ENCODE peak calls at places on chromosomes 6 and 20, in five cellular contexts. S is IMR-90, Z is neuronal stem cell, H is H1, N is H9. B is an unnamed sample.

GRCh38 chr20:59472059-59472458 is 132.3 kb upstream of the PHACTR3 start:
- DNase-seq in H (no peak), S (no peak), N (no peak), Z (no peak), B (no peak)

GRCh38 chr6:115706324-115706723 is 354.4 kb downstream of the FRK start:
- DNase-seq in Z (no peak), S (no peak), N (no peak), H (no peak), B (no peak)

GRCh38 chr6:12060780-12061619 is 48.9 kb downstream of the HIVEP1 start:
- DNase-seq in N (peak), H (peak), S (peak), Z (peak), B (peak)

GRCh38 chr6:159701413-159701999 is 8.5 kb upstream of the SOD2 start:
- DNase-seq in H (no peak), N (no peak), Z (no peak), S (peak), B (peak)

GRCh38 chr20:62816879-62817873 is at the start of gene COL9A3:
- DNase-seq in Z (no peak), S (no peak), H (no peak), N (no peak), B (no peak)

GRCh38 chr6:111789593-111789992 is 83.7 kb downstream of the FYN start:
- DNase-seq in H (no peak), Z (no peak), S (peak), N (no peak), B (peak)

GRCh38 chr6:16505711-16506362 is 255.4 kb downstream of the ATXN1 start:
- DNase-seq in Z (no peak), S (peak), N (no peak), H (no peak), B (peak)

GRCh38 chr6:75135447-75135846 is 70.4 kb downstream of the COL12A1 start:
- DNase-seq in S (no peak), H (no peak), N (no peak), Z (no peak), B (no peak)

GRCh38 chr6:139372326-139373153 is 1.9 kb downstream of the CITED2 start:
- DNase-seq in Z (no peak), S (peak), H (no peak), N (no peak), B (peak)

GRCh38 chr6:108434222-108434621 is 126.5 kb upstream of the FOXO3 start:
- DNase-seq in N (no peak), Z (no peak), H (no peak), S (no peak), B (no peak)

DNA sequence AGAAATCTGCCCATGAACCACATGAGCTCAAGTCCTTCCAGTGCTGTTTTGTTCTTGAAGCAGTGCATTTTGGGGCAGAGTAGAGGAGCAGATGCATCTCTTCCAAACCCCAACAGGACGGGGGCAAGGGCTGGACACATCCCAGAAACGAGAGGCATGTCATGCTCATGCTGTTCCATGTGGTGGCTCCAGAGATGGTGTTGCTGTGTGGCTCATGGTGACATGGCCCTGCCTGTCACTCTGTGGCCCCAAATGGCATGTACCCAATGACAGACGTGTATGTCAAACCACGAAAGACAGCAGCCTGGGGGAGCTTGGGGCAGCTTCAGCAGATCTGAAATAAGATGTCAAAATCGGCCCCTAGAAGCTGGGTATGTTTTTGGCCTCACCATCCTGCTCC is 46.3 kb downstream of the NRN1 start:
- DNase-seq in Z (no peak), N (no peak), S (no peak), H (no peak), B (no peak)
- H3K14ac ChIP-seq in Z (no peak), N (no peak), S (no peak), H (no peak), B (no peak)

DNA sequence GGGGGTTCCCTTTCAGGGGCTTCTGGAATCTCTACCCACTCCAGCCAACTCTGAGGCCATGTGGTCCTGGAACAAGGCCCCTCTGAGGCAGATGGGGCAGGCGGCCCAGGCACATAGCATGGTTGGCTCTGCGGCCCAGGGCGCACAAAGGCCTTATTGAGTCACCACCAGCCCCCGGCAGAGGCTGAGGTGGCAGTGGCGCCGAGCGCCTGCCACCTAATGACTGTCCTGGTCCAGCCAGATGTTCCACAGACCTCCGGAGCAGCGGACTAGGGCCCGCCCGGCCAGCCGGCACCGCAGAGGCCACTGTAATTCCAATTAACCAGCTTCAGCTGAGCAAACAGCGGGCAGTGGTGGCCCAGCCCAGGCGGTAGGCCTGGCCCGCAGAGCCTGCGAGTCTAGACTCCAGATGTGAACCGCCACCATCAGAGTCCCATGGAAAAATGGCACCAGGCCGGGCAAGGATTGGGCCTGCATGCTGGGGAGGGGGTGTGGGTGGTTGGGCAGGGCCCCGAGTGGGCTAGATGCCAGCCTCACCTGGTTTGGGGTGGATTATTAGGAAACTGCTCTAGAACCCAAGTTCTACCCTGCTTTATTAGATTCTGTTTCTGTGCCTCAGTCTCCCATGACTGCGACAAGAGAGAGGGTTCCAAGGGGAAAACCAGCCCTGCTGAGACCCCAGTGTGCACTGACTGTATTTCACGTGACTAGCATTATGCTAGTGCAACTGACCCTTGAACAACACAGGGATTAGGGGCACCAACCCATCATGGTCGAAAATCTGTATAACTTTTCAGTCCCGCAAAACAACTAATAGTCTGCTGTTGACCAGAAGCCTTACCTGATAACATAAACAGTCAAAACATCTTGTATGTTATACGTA is 34.1 kb upstream of the ID1 start:
- DNase-seq in Z (no peak), N (no peak), H (no peak), S (no peak), B (no peak)
- H3K14ac ChIP-seq in Z (no peak), N (no peak), H (no peak), S (peak), B (peak)

GRCh38 chr6:17998442-17998841 is 11.0 kb upstream of the KIF13A start:
- DNase-seq in H (no peak), N (no peak), S (peak), Z (no peak), B (peak)

GRCh38 chr6:17999430-17999829 is 12.0 kb upstream of the KIF13A start:
- DNase-seq in H (no peak), S (no peak), Z (no peak), N (no peak), B (no peak)

GRCh38 chr6:17994019-17994418 is 6.6 kb upstream of the KIF13A start:
- DNase-seq in S (peak), N (no peak), Z (no peak), H (no peak), B (no peak)

GRCh38 chr6:17995414-17995813 is 8.0 kb upstream of the KIF13A start:
- DNase-seq in H (no peak), Z (no peak), S (no peak), N (peak), B (no peak)

DNA sequence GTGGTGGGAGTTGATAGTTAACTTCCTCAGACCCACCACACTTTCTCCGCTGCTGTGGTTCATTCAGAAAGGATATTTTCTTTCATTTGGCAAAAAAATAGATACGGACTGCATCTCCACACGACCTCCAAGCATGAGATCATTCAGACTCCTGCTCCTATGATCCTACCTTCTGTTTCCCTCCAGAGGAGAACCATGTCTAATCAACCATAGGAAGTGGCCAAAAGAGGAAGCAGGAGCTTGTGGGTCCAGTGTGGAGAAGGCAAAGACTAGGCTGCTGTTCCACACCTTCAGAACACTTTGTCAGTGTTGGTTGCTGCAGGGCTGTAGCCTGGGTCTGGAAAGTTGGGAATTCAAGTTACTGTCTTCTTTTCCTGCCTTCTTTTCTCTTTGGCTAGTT is 10.6 kb upstream of the KIF13A start:
- DNase-seq in N (no peak), S (no peak), H (no peak), Z (no peak), B (no peak)
- H3K14ac ChIP-seq in N (no peak), S (peak), H (no peak), Z (no peak), B (no peak)

GRCh38 chr6:156687875-156688549 is 89.2 kb upstream of the ARID1B start:
- DNase-seq in H (no peak), Z (peak), N (peak), S (peak), B (peak)

GRCh38 chr6:156685823-156686428 is 91.3 kb upstream of the ARID1B start:
- DNase-seq in Z (no peak), H (no peak), S (no peak), N (no peak), B (no peak)

GRCh38 chr6:156686940-156687874 is 90.0 kb upstream of the ARID1B start:
- DNase-seq in H (no peak), N (peak), S (peak), Z (peak), B (peak)

GRCh38 chr6:156689656-156690055 is 87.5 kb upstream of the ARID1B start:
- DNase-seq in S (no peak), Z (no peak), N (no peak), H (no peak), B (no peak)

DNA sequence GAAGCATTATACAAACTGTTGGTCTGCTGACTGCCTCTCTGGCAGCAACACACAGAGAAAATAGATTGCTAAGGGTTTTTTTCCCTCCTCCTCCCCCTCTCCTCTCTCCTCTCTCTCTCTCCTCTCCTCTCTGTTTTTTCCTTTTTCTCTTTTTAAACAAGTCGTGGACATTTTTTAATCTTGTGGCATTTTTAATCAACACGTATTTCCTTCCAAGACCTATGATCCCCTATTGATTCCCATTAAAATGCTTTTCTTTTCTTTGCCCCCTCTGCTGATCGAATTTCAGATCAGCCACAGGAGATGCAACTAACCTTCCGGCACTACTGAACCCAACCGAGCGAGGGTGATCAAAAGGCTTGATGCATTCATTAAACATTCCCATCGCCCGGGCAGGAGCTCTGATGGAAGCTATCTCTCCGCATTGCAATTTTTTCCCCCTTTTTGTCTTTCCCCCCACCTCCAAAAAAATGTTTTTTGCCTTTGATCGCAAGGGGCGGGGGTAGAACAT is 90.7 kb upstream of the ARID1B start:
- DNase-seq in Z (no peak), S (peak), N (peak), H (no peak), B (no peak)
- H3K14ac ChIP-seq in Z (no peak), S (peak), N (no peak), H (no peak), B (no peak)

DNA sequence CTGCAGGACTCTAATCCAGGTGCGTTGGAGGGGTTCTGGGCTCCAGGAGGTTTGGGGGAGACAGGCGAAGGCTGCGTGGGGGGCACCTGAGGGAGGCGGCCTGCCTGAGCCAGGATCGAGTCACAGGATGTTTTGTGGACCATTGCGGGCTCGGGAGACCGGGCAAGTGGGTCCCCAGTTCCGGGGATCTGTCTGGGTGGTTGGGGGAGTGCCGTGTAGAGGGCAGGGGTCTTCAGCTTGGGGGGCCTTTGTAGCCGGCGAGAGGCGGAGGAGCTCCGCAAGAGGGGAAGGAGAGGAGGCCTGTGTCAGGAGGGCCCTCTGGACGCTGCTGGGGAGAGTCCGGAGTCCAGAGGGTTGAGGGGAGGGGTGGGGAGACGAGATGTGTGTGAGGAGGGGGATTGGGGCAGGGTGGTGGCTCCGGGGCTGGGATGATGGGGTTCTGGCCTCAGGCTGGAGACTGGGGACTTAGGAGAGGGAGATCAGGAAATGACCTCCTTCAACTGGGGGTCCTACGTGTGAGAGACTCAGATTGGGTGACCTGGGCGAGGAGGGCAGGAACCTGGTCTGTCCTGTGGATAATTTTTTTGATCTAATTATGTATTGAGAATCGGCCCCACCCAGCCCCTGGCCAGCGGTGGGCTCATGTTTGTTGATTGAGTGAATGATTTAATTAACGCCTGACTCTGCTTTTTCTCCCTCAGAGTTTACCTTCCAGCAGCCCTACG is 505 bp downstream of the SNAI1 start:
- DNase-seq in H (no peak), Z (no peak), S (no peak), N (no peak), B (no peak)
- H3K14ac ChIP-seq in H (no peak), Z (peak), S (peak), N (peak), B (peak)

DNA sequence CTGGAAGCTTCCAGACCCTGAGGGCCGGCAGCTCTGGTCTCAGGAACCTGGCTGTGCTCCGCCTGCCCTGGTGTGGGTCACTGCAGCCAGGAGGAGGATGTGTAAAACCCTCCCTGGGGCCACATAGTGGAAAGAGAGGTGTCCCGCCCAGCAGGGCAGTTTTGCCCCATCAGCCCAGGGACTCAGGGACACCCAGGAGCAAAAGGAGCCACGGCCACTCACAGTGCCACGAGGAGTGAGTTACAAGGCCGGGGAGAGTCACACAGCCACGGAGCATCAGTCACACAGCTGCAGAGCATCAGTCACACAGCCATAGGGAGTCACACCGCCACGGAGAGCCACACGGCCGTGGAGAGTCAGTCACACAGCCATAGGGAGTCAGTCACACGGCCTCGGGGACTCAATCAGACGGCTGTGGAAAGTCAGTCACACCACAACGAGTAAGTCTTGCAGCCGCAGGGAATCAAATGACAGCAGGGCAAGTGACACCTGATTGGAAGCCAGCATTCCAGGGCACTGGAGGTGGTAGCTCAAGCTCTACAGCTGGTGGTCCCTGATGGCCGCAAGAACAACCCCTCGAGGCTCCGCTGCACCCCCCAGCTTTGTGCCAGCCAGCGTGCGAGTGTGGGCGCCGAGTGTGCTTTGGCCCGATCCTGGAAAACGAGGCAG is 60.9 kb downstream of the DLL1 start:
- DNase-seq in Z (no peak), N (no peak), H (no peak), S (no peak), B (no peak)
- H3K14ac ChIP-seq in Z (no peak), N (no peak), H (no peak), S (no peak), B (no peak)